ENCODE peak calls at places on chromosomes 6 and 20, in eight cellular contexts. One of them, this sample, is unnamed.

GRCh38 chr20:19599200-19599599 is 158.9 kb upstream of the RIN2 start:
- DNase-seq in vagina: no peak
- DNase-seq in effector memory CD4-positive, alpha-beta T cell: no peak
- DNase-seq in lower lobe of right lung: no peak
- DNase-seq in mesenchymal stem cell: no peak
- DNase-seq in ovary: no peak
- DNase-seq in MM.1S: no peak
- DNase-seq in uterus: no peak
- DNase-seq in this sample: no peak

GRCh38 chr6:143774347-143774746 is 68.8 kb upstream of the LTV1 start:
- DNase-seq in uterus: peak; percentile 28
- DNase-seq in effector memory CD4-positive, alpha-beta T cell: no peak
- DNase-seq in vagina: no peak
- DNase-seq in lower lobe of right lung: no peak
- DNase-seq in mesenchymal stem cell: no peak
- DNase-seq in MM.1S: no peak
- DNase-seq in ovary: no peak
- DNase-seq in this sample: no peak

GRCh38 chr6:10532392-10532791 is 11.2 kb downstream of the GCNT2 start:
- DNase-seq in lower lobe of right lung: no peak
- DNase-seq in ovary: no peak
- DNase-seq in vagina: no peak
- DNase-seq in effector memory CD4-positive, alpha-beta T cell: no peak
- DNase-seq in MM.1S: no peak
- DNase-seq in mesenchymal stem cell: no peak
- DNase-seq in uterus: no peak
- DNase-seq in this sample: no peak

GRCh38 chr6:56671651-56672461 is 29.2 kb upstream of the DST start:
- DNase-seq in uterus: peak; percentile 24
- DNase-seq in vagina: no peak
- DNase-seq in lower lobe of right lung: no peak
- DNase-seq in ovary: peak; percentile 38
- DNase-seq in MM.1S: no peak
- DNase-seq in effector memory CD4-positive, alpha-beta T cell: no peak
- DNase-seq in mesenchymal stem cell: no peak
- DNase-seq in this sample: peak; percentile 46

GRCh38 chr6:77133031-77133430 is 330.3 kb downstream of the HTR1B start:
- DNase-seq in effector memory CD4-positive, alpha-beta T cell: no peak
- DNase-seq in lower lobe of right lung: no peak
- DNase-seq in vagina: no peak
- DNase-seq in uterus: no peak
- DNase-seq in mesenchymal stem cell: no peak
- DNase-seq in ovary: no peak
- DNase-seq in MM.1S: no peak
- DNase-seq in this sample: no peak

GRCh38 chr6:134819858-134820495 is 129.9 kb downstream of the ALDH8A1 start:
- DNase-seq in effector memory CD4-positive, alpha-beta T cell: no peak
- DNase-seq in uterus: no peak
- DNase-seq in mesenchymal stem cell: no peak
- DNase-seq in MM.1S: no peak
- DNase-seq in lower lobe of right lung: no peak
- DNase-seq in vagina: no peak
- DNase-seq in ovary: no peak
- DNase-seq in this sample: no peak

GRCh38 chr6:36926711-36927110 is 27.8 kb upstream of the PI16 start:
- DNase-seq in vagina: no peak
- DNase-seq in uterus: no peak
- DNase-seq in ovary: no peak
- DNase-seq in lower lobe of right lung: no peak
- DNase-seq in effector memory CD4-positive, alpha-beta T cell: no peak
- DNase-seq in MM.1S: no peak
- DNase-seq in mesenchymal stem cell: no peak
- DNase-seq in this sample: no peak

GRCh38 chr20:58131581-58132142 is 96.8 kb downstream of the ANKRD60 start:
- DNase-seq in effector memory CD4-positive, alpha-beta T cell: no peak
- DNase-seq in lower lobe of right lung: no peak
- DNase-seq in uterus: no peak
- DNase-seq in mesenchymal stem cell: no peak
- DNase-seq in ovary: no peak
- DNase-seq in vagina: no peak
- DNase-seq in MM.1S: no peak
- DNase-seq in this sample: no peak

GRCh38 chr20:9442858-9443257 is 71.5 kb upstream of the LAMP5 start:
- DNase-seq in ovary: no peak
- DNase-seq in vagina: no peak
- DNase-seq in uterus: no peak
- DNase-seq in mesenchymal stem cell: peak; percentile 5
- DNase-seq in lower lobe of right lung: no peak
- DNase-seq in MM.1S: peak; percentile 80
- DNase-seq in effector memory CD4-positive, alpha-beta T cell: no peak
- DNase-seq in this sample: no peak

GRCh38 chr20:59783020-59784010 is 150.1 kb downstream of the SYCP2 start:
- DNase-seq in MM.1S: peak; percentile 62
- DNase-seq in uterus: peak; percentile 30
- DNase-seq in mesenchymal stem cell: no peak
- DNase-seq in lower lobe of right lung: no peak
- DNase-seq in vagina: peak; percentile 37
- DNase-seq in effector memory CD4-positive, alpha-beta T cell: no peak
- DNase-seq in ovary: peak; percentile 51
- DNase-seq in this sample: peak; percentile 12

GRCh38 chr6:155100087-155100486 is 105.0 kb downstream of the TIAM2 start:
- DNase-seq in MM.1S: no peak
- DNase-seq in ovary: peak; percentile 47
- DNase-seq in vagina: no peak
- DNase-seq in effector memory CD4-positive, alpha-beta T cell: no peak
- DNase-seq in uterus: no peak
- DNase-seq in mesenchymal stem cell: no peak
- DNase-seq in lower lobe of right lung: no peak
- DNase-seq in this sample: peak; percentile 7

GRCh38 chr6:28474441-28475219 is 31.3 kb upstream of the ZSCAN23 start:
- DNase-seq in lower lobe of right lung: no peak
- DNase-seq in effector memory CD4-positive, alpha-beta T cell: no peak
- DNase-seq in MM.1S: peak; percentile 61
- DNase-seq in uterus: no peak
- DNase-seq in vagina: no peak
- DNase-seq in mesenchymal stem cell: peak; percentile 87
- DNase-seq in ovary: no peak
- DNase-seq in this sample: no peak

GRCh38 chr20:17759449-17759848 is 59.7 kb downstream of the BANF2 start:
- DNase-seq in effector memory CD4-positive, alpha-beta T cell: no peak
- DNase-seq in vagina: no peak
- DNase-seq in MM.1S: no peak
- DNase-seq in mesenchymal stem cell: peak; percentile 60
- DNase-seq in uterus: no peak
- DNase-seq in lower lobe of right lung: no peak
- DNase-seq in ovary: no peak
- DNase-seq in this sample: no peak

GRCh38 chr6:124978451-124979293 is 16.4 kb downstream of the RNF217 start:
- DNase-seq in uterus: no peak
- DNase-seq in effector memory CD4-positive, alpha-beta T cell: no peak
- DNase-seq in ovary: no peak
- DNase-seq in lower lobe of right lung: no peak
- DNase-seq in mesenchymal stem cell: no peak
- DNase-seq in MM.1S: no peak
- DNase-seq in vagina: no peak
- DNase-seq in this sample: no peak

GRCh38 chr20:7722564-7722963 is 217.7 kb downstream of the HAO1 start:
- DNase-seq in uterus: no peak
- DNase-seq in vagina: no peak
- DNase-seq in MM.1S: no peak
- DNase-seq in effector memory CD4-positive, alpha-beta T cell: no peak
- DNase-seq in ovary: no peak
- DNase-seq in mesenchymal stem cell: no peak
- DNase-seq in lower lobe of right lung: no peak
- DNase-seq in this sample: no peak

GRCh38 chr20:61173966-61174725 is 77.9 kb upstream of the CDH4 start:
- DNase-seq in mesenchymal stem cell: peak; percentile 42
- DNase-seq in MM.1S: no peak
- DNase-seq in effector memory CD4-positive, alpha-beta T cell: no peak
- DNase-seq in lower lobe of right lung: no peak
- DNase-seq in uterus: no peak
- DNase-seq in vagina: no peak
- DNase-seq in ovary: no peak
- DNase-seq in this sample: no peak

GRCh38 chr6:13480631-13481501 is 6.5 kb downstream of the GFOD1 start:
- DNase-seq in lower lobe of right lung: no peak
- DNase-seq in uterus: no peak
- DNase-seq in vagina: no peak
- DNase-seq in effector memory CD4-positive, alpha-beta T cell: no peak
- DNase-seq in ovary: no peak
- DNase-seq in MM.1S: no peak
- DNase-seq in mesenchymal stem cell: no peak
- DNase-seq in this sample: no peak

GRCh38 chr6:47681201-47681990 is 17.0 kb upstream of the ADGRF4 start:
- DNase-seq in lower lobe of right lung: no peak
- DNase-seq in mesenchymal stem cell: no peak
- DNase-seq in ovary: no peak
- DNase-seq in effector memory CD4-positive, alpha-beta T cell: no peak
- DNase-seq in MM.1S: no peak
- DNase-seq in vagina: no peak
- DNase-seq in uterus: no peak
- DNase-seq in this sample: no peak

GRCh38 chr20:62887860-62888239 is 26.2 kb upstream of the TCFL5 start:
- DNase-seq in effector memory CD4-positive, alpha-beta T cell: no peak
- DNase-seq in vagina: no peak
- DNase-seq in ovary: no peak
- DNase-seq in lower lobe of right lung: peak; percentile 14
- DNase-seq in MM.1S: no peak
- DNase-seq in mesenchymal stem cell: no peak
- DNase-seq in uterus: no peak
- DNase-seq in this sample: no peak
- H3K27ac ChIP-seq in effector memory CD4-positive, alpha-beta T cell: no peak overlapping the region
- H3K27ac ChIP-seq in vagina: no peak overlapping the region
- H3K27ac ChIP-seq in ovary: no peak overlapping the region
- H3K27ac ChIP-seq in lower lobe of right lung: no peak overlapping the region
- H3K27ac ChIP-seq in MM.1S: peak overlapping the region; percentile 91
- H3K27ac ChIP-seq in mesenchymal stem cell: peak overlapping the region; percentile 79
- H3K27ac ChIP-seq in uterus: no peak overlapping the region
- H3K27ac ChIP-seq in this sample: no peak overlapping the region

GRCh38 chr6:53328375-53328774 is 20.4 kb downstream of the ELOVL5 start:
- DNase-seq in uterus: no peak
- DNase-seq in ovary: no peak
- DNase-seq in lower lobe of right lung: no peak
- DNase-seq in vagina: no peak
- DNase-seq in MM.1S: no peak
- DNase-seq in effector memory CD4-positive, alpha-beta T cell: no peak
- DNase-seq in mesenchymal stem cell: no peak
- DNase-seq in this sample: no peak
- H3K27ac ChIP-seq in uterus: no peak overlapping the region
- H3K27ac ChIP-seq in ovary: no peak overlapping the region
- H3K27ac ChIP-seq in lower lobe of right lung: no peak overlapping the region
- H3K27ac ChIP-seq in vagina: no peak overlapping the region
- H3K27ac ChIP-seq in MM.1S: no peak overlapping the region
- H3K27ac ChIP-seq in effector memory CD4-positive, alpha-beta T cell: no peak overlapping the region
- H3K27ac ChIP-seq in mesenchymal stem cell: no peak overlapping the region
- H3K27ac ChIP-seq in this sample: no peak overlapping the region

GRCh38 chr6:29912840-29913239 is 29.5 kb upstream of the HLA-A start:
- DNase-seq in lower lobe of right lung: no peak
- DNase-seq in mesenchymal stem cell: no peak
- DNase-seq in effector memory CD4-positive, alpha-beta T cell: no peak
- DNase-seq in uterus: no peak
- DNase-seq in ovary: no peak
- DNase-seq in MM.1S: no peak
- DNase-seq in vagina: no peak
- DNase-seq in this sample: no peak

GRCh38 chr6:29919506-29919905 is 22.8 kb upstream of the HLA-A start:
- DNase-seq in uterus: no peak
- DNase-seq in mesenchymal stem cell: no peak
- DNase-seq in lower lobe of right lung: no peak
- DNase-seq in vagina: no peak
- DNase-seq in MM.1S: no peak
- DNase-seq in effector memory CD4-positive, alpha-beta T cell: no peak
- DNase-seq in ovary: no peak
- DNase-seq in this sample: no peak

GRCh38 chr6:29916741-29917140 is 25.6 kb upstream of the HLA-A start:
- DNase-seq in lower lobe of right lung: no peak
- DNase-seq in ovary: no peak
- DNase-seq in MM.1S: no peak
- DNase-seq in uterus: no peak
- DNase-seq in effector memory CD4-positive, alpha-beta T cell: no peak
- DNase-seq in mesenchymal stem cell: no peak
- DNase-seq in vagina: no peak
- DNase-seq in this sample: no peak

DNA sequence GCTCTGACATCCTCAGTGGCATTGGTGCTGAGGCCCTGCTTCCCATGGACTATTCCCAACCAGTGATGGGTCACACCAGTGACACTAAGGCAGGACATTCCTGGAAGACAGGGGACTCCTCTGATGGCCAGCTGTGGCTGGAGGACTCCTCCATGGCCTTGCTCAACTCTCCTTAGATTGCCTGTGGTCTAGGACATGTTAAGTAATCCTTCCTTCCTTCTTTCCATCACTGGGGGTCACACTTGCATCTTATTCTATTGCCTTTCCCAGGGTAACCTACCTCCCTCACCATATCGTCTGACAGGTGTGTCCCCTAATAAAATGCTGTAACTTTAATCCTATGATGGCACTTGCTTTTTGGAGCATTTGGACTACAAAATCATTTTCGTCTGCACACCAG is 24.5 kb upstream of the HLA-A start:
- DNase-seq in vagina: no peak
- DNase-seq in effector memory CD4-positive, alpha-beta T cell: no peak
- DNase-seq in ovary: no peak
- DNase-seq in uterus: no peak
- DNase-seq in MM.1S: no peak
- DNase-seq in lower lobe of right lung: no peak
- DNase-seq in mesenchymal stem cell: no peak
- DNase-seq in this sample: no peak
- H3K27ac ChIP-seq in vagina: no peak overlapping the region
- H3K27ac ChIP-seq in effector memory CD4-positive, alpha-beta T cell: no peak overlapping the region
- H3K27ac ChIP-seq in ovary: no peak overlapping the region
- H3K27ac ChIP-seq in uterus: no peak overlapping the region
- H3K27ac ChIP-seq in MM.1S: no peak overlapping the region
- H3K27ac ChIP-seq in lower lobe of right lung: no peak overlapping the region
- H3K27ac ChIP-seq in mesenchymal stem cell: no peak overlapping the region
- H3K27ac ChIP-seq in this sample: no peak overlapping the region

DNA sequence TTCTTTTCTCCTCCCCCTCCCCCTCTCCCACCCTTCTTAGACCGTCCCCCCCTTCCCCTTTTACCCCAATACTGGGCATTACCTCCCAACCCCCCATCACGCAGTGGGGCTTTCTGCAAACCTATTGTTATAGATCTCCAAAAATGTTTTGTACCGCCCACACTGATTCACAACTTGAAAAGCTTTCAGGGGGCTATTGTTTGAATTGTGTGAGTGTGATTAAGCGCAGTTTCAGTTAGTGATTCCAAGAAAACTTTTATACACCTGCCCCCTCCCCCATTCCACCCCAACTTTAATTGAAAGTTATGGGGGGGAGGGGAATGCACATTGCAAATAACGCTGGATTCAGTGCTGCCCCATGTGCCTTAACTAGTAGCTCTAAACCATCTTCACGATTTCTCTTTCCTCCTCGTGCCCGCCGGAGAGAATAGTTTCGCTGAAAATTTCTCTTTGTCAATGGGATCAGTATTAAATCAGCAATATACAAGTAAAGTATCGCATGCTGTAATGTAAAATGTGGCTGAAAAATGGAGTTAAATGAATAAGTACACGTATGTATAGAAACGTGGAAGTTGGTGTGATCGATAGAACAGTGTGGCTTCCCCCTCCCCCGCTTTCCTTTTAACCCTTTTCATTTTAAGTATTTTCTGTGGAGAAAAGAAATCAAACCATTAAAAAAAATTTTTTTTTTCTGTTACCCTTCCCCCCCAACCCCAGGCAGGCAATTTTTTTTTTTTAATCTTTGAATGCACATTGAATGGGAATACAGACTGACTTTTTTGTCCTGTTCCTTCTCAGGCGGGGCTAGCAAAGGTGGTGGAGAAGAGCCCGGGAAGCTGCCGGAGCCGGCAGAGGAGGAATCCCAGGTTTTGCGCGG is 632 bp downstream of the LIN28B start:
- DNase-seq in vagina: no peak
- DNase-seq in ovary: no peak
- DNase-seq in uterus: no peak
- DNase-seq in MM.1S: no peak
- DNase-seq in mesenchymal stem cell: peak; percentile 55
- DNase-seq in lower lobe of right lung: no peak
- DNase-seq in effector memory CD4-positive, alpha-beta T cell: no peak
- DNase-seq in this sample: no peak
- H3K27ac ChIP-seq in vagina: no peak overlapping the region
- H3K27ac ChIP-seq in ovary: no peak overlapping the region
- H3K27ac ChIP-seq in uterus: no peak overlapping the region
- H3K27ac ChIP-seq in MM.1S: no peak overlapping the region
- H3K27ac ChIP-seq in mesenchymal stem cell: peak overlapping the region; percentile 68
- H3K27ac ChIP-seq in lower lobe of right lung: no peak overlapping the region
- H3K27ac ChIP-seq in effector memory CD4-positive, alpha-beta T cell: no peak overlapping the region
- H3K27ac ChIP-seq in this sample: no peak overlapping the region